ENCODE peak calls at places on chromosomes 3 and 15, in five cellular contexts. V, F, K, C and L are unnamed samples.

GRCh38 chr3:177300039-177300833 is 103.0 kb upstream of the TBL1XR1 start:
- DNase-seq in V (peak; percentile 47), F (no peak), K (peak; percentile 60), C (peak; percentile 82), L (peak; percentile 26)

GRCh38 chr15:36925671-36926421 is 174.5 kb downstream of the MEIS2 start:
- DNase-seq in V (no peak), F (no peak), K (no peak), C (no peak), L (no peak)

GRCh38 chr3:70531063-70531657 is 218.7 kb upstream of the MDFIC2 start:
- DNase-seq in V (no peak), F (no peak), K (peak; percentile 70), C (no peak), L (peak; percentile 58)

GRCh38 chr15:63339006-63339766 is 42.5 kb downstream of the CA12 start:
- DNase-seq in V (no peak), F (no peak), K (no peak), C (no peak), L (no peak)

GRCh38 chr3:180250172-180250571 is 213.4 kb upstream of the PEX5L start:
- DNase-seq in V (no peak), F (no peak), K (no peak), C (no peak), L (peak; percentile 23)

GRCh38 chr15:33242669-33243191 is 48.2 kb upstream of the FMN1 start:
- DNase-seq in V (no peak), F (no peak), K (peak; percentile 54), C (no peak), L (peak; percentile 25)

GRCh38 chr3:46542801-46543201 is 23.3 kb downstream of the LRRC2 start:
- DNase-seq in V (no peak), F (no peak), K (no peak), C (no peak), L (no peak)

GRCh38 chr15:69666441-69666882 is 213.8 kb downstream of the RPLP1 start:
- DNase-seq in V (peak; percentile 57), F (no peak), K (peak; percentile 73), C (peak; percentile 33), L (peak; percentile 10)

GRCh38 chr3:59436164-59436958 is 386.5 kb upstream of the CFAP20DC start:
- DNase-seq in V (peak; percentile 37), F (no peak), K (no peak), C (peak; percentile 45), L (no peak)

GRCh38 chr3:54243262-54243931 is 121.0 kb downstream of the CACNA2D3 start:
- DNase-seq in V (peak; percentile 8), F (no peak), K (no peak), C (no peak), L (no peak)

GRCh38 chr3:119912220-119912619 is 130.3 kb downstream of the NR1I2 start:
- DNase-seq in V (no peak), F (no peak), K (no peak), C (no peak), L (no peak)

GRCh38 chr3:107117922-107118576 is 259.2 kb upstream of the CCDC54 start:
- DNase-seq in V (peak; percentile 4), F (peak; percentile 45), K (peak; percentile 91), C (peak; percentile 3), L (peak; percentile 87)

GRCh38 chr15:57216288-57216687 is 160.0 kb upstream of the CGNL1 start:
- DNase-seq in V (no peak), F (peak; percentile 54), K (peak; percentile 91), C (no peak), L (peak; percentile 85)

GRCh38 chr15:57220220-57220619 is 156.1 kb upstream of the CGNL1 start:
- DNase-seq in V (no peak), F (peak; percentile 75), K (peak; percentile 72), C (no peak), L (peak; percentile 79)

GRCh38 chr15:57218826-57219576 is 157.3 kb upstream of the CGNL1 start:
- DNase-seq in V (no peak), F (peak; percentile 99), K (peak; percentile 99), C (no peak), L (peak; percentile 95)

GRCh38 chr15:57215371-57215770 is 160.9 kb upstream of the CGNL1 start:
- DNase-seq in V (no peak), F (no peak), K (no peak), C (no peak), L (no peak)

GRCh38 chr15:57217716-57218598 is 158.3 kb upstream of the CGNL1 start:
- DNase-seq in V (no peak), F (no peak), K (peak; percentile 47), C (no peak), L (peak; percentile 74)
- H3K4me3 ChIP-seq in V (no peak overlapping the region), F (no peak overlapping the region), K (no peak overlapping the region), C (no peak overlapping the region), L (no peak overlapping the region)

DNA sequence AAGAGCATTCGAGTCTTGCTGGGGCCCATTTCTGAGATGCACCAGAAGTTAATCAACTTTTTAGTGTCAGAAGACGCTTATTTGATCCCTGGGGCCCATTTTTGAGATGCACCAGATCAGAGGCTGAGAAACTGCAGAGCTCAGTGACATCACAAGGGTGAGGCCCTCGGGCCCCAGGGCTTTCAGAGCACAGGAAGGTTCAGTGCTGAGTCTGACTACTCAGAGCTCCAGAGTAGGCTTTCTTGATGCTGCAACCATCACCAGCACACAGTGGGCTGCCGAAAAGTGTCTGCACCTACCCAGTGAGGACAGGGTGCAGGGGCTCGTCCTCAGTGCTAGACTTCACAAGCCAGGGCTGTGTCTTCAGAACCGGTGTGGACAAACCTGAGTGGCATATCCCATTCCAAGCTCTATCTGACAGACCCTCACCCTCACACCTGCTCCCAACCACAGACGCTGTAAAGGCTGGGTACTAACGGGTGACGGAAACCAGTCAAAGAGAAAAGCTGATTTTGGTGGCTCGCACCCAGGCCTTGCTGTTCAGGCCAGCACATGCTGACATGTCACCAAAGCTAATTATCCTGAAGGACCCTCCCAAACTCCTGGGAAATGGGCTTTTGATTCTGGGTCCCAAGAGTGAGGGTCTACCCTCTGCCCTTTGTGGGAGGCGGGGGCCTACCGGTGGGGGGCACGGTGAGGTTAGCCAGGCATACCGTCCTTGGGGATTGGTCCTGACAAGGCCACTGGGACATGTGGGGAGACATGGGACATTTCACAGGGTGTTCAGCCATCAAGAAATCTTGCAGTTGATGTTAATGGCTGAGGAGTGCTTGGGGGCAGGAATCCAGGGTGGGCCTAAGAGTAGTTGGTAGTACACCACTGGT is 83.0 kb downstream of the PDCD6IP start:
- DNase-seq in V (no peak), F (no peak), K (no peak), C (no peak), L (no peak)
- TF ChIP-seq CTCF in V (no peak), F (no peak), K (no peak), C (no peak), L (no peak)

DNA sequence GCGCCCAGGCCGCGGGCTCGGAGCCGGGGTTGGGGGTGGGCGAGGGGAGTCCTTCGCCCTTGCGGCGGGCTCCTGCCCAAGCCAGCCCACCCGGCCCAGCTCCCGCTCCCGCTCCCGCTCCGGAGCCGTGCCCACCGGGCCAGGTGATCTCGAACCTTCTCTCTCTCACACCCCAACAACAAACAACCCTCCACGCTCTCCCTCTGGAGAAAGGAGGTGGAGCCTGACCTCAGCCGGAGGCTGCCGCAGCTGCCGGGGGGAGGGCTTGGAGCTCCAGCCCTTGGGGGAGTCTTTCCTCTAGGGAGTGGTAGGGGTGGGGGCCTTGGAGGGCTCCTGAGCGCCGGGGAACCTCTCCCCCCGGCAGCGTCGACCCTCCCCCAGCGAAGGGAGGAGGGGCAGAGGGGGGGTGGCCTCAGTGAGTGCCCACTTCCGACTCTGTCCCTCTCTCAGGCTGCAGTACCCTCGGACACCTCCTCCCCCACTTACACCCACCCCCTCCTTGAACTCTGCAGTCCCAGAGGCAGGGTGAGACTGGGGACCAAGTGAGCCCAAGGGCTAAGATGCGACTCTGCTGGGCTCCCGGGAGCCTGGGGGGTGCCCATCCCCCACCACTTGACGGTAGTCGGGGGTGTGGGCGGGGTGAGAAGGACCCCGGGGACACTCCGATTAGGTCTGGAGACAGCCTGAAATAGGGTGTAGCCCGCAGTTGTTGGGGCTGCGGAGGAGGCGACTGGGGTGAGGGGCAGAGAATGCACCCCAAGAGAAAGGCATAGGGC is 4.4 kb upstream of the BAHD1 start:
- DNase-seq in V (peak; percentile 16), F (no peak), K (no peak), C (peak; percentile 53), L (no peak)
- H3K4me3 ChIP-seq in V (no peak overlapping the region), F (peak overlapping the region; percentile 29), K (peak overlapping the region; percentile 44), C (no peak overlapping the region), L (peak overlapping the region; percentile 35)

GRCh38 chr3:9247361-9248231 is 1.9 kb downstream of the SRGAP3 start:
- DNase-seq in V (no peak), F (no peak), K (no peak), C (no peak), L (no peak)

GRCh38 chr3:9249273-9250192 is at the start of gene SRGAP3:
- DNase-seq in V (peak; percentile 93), F (peak; percentile 59), K (peak; percentile 89), C (peak; percentile 97), L (peak; percentile 91)

GRCh38 chr3:9251055-9251786 is 1.8 kb upstream of the SRGAP3 start:
- DNase-seq in V (no peak), F (no peak), K (peak; percentile 3), C (no peak), L (no peak)

GRCh38 chr3:9248232-9249191 is 934 bp downstream of the SRGAP3 start:
- DNase-seq in V (no peak), F (no peak), K (no peak), C (peak; percentile 28), L (no peak)

GRCh38 chr3:9250236-9250635 is 790 bp upstream of the SRGAP3 start:
- DNase-seq in V (no peak), F (no peak), K (no peak), C (peak; percentile 14), L (no peak)
- TF ChIP-seq CTCF in V (no peak), F (no peak), K (no peak), C (no peak), L (peak; percentile 10)

GRCh38 chr3:27591811-27592210 is 107.6 kb upstream of the SLC4A7 start:
- DNase-seq in V (no peak), F (no peak), K (no peak), C (no peak), L (no peak)
- H3K4me3 ChIP-seq in V (no peak overlapping the region), F (no peak overlapping the region), K (no peak overlapping the region), C (no peak overlapping the region), L (no peak overlapping the region)

GRCh38 chr3:10192953-10193691 is 28.4 kb downstream of the IRAK2 start:
- DNase-seq in V (peak; percentile 40), F (peak; percentile 50), K (peak; percentile 92), C (peak; percentile 63), L (peak; percentile 88)
- TF ChIP-seq CTCF in V (no peak), F (peak; percentile 69), K (peak; percentile 82), C (no peak), L (peak; percentile 79)

GRCh38 chr3:31977736-31978135 is 3.3 kb downstream of the OSBPL10 start:
- DNase-seq in V (no peak), F (no peak), K (peak; percentile 60), C (no peak), L (no peak)

GRCh38 chr3:31976302-31976701 is 4.8 kb downstream of the OSBPL10 start:
- DNase-seq in V (no peak), F (no peak), K (no peak), C (no peak), L (no peak)

GRCh38 chr3:31979006-31979697 is 1.9 kb downstream of the OSBPL10 start:
- DNase-seq in V (no peak), F (no peak), K (no peak), C (no peak), L (no peak)

GRCh38 chr3:31980530-31981205 is 394 bp downstream of the OSBPL10 start:
- DNase-seq in V (peak; percentile 81), F (no peak), K (peak; percentile 57), C (peak; percentile 86), L (peak; percentile 56)

DNA sequence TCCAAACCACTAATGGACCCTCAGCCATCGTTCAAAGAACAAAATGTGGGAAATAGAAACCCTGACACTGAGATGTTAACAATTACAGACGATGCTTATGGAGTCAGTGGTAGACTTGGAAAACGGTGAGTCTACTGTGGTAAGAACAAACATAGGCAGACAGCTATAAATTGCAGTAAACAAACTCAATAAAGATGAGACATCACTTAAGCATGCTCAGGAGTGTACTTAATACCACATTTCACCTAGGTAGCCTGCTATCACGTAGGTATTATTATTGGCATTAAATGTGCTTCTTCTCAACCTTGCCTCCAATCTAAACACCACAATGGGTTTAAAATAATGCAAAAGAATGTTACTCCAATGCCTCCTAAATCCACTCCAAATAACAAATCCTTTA is 2.5 kb downstream of the OSBPL10 start:
- DNase-seq in V (no peak), F (no peak), K (no peak), C (no peak), L (no peak)
- H3K4me3 ChIP-seq in V (no peak overlapping the region), F (no peak overlapping the region), K (no peak overlapping the region), C (no peak overlapping the region), L (no peak overlapping the region)